ENCODE peak calls at places on chromosome 4, in five cellular contexts. One of them, this sample, is unnamed.
A peak's percentile ranks its signal among the peaks of the same experiment; 100 is the strongest.

GRCh38 chr4:95095352-95095974 is 337.7 kb downstream of the BMPR1B start:
- DNase-seq in K562: peak; percentile 3
- DNase-seq in HepG2: peak; percentile 5
- DNase-seq in WTC11: no peak
- DNase-seq in H1: no peak
- DNase-seq in this sample: no peak

GRCh38 chr4:150217804-150218203 is 139.6 kb downstream of the DCLK2 start:
- DNase-seq in K562: no peak
- DNase-seq in HepG2: no peak
- DNase-seq in H1: no peak
- DNase-seq in WTC11: no peak
- DNase-seq in this sample: no peak

GRCh38 chr4:110808371-110808878 is 185.5 kb upstream of the PITX2 start:
- DNase-seq in H1: no peak
- DNase-seq in WTC11: no peak
- DNase-seq in K562: no peak
- DNase-seq in HepG2: no peak
- DNase-seq in this sample: peak; percentile 3

GRCh38 chr4:128162434-128162833 is 101.3 kb downstream of the LARP1B start:
- DNase-seq in HepG2: no peak
- DNase-seq in H1: no peak
- DNase-seq in K562: no peak
- DNase-seq in WTC11: no peak
- DNase-seq in this sample: no peak

GRCh38 chr4:181538435-181538834 is 704.8 kb upstream of the TENM3 start:
- DNase-seq in H1: no peak
- DNase-seq in HepG2: no peak
- DNase-seq in WTC11: no peak
- DNase-seq in K562: no peak
- DNase-seq in this sample: no peak

GRCh38 chr4:184275766-184276165 is 58.1 kb upstream of the ENPP6 start:
- DNase-seq in H1: no peak
- DNase-seq in K562: no peak
- DNase-seq in WTC11: no peak
- DNase-seq in HepG2: no peak
- DNase-seq in this sample: no peak

GRCh38 chr4:147787204-147787603 is 55.3 kb downstream of the ARHGAP10 start:
- DNase-seq in K562: no peak
- DNase-seq in HepG2: no peak
- DNase-seq in H1: no peak
- DNase-seq in WTC11: no peak
- DNase-seq in this sample: no peak

GRCh38 chr4:152919826-152920225 is 16.3 kb upstream of the FHDC1 start:
- DNase-seq in K562: no peak
- DNase-seq in HepG2: no peak
- DNase-seq in WTC11: no peak
- DNase-seq in H1: no peak
- DNase-seq in this sample: no peak

GRCh38 chr4:59698041-59698440 is 1502.1 kb upstream of the ADGRL3 start:
- DNase-seq in HepG2: no peak
- DNase-seq in H1: no peak
- DNase-seq in WTC11: no peak
- DNase-seq in K562: no peak
- DNase-seq in this sample: no peak

GRCh38 chr4:60562353-60562752 is 637.8 kb upstream of the ADGRL3 start:
- DNase-seq in WTC11: no peak
- DNase-seq in HepG2: no peak
- DNase-seq in H1: no peak
- DNase-seq in K562: no peak
- DNase-seq in this sample: no peak

GRCh38 chr4:5045099-5045498 is 6.2 kb upstream of the STK32B start:
- DNase-seq in K562: peak; percentile 20
- DNase-seq in HepG2: no peak
- DNase-seq in WTC11: no peak
- DNase-seq in H1: no peak
- DNase-seq in this sample: no peak

DNA sequence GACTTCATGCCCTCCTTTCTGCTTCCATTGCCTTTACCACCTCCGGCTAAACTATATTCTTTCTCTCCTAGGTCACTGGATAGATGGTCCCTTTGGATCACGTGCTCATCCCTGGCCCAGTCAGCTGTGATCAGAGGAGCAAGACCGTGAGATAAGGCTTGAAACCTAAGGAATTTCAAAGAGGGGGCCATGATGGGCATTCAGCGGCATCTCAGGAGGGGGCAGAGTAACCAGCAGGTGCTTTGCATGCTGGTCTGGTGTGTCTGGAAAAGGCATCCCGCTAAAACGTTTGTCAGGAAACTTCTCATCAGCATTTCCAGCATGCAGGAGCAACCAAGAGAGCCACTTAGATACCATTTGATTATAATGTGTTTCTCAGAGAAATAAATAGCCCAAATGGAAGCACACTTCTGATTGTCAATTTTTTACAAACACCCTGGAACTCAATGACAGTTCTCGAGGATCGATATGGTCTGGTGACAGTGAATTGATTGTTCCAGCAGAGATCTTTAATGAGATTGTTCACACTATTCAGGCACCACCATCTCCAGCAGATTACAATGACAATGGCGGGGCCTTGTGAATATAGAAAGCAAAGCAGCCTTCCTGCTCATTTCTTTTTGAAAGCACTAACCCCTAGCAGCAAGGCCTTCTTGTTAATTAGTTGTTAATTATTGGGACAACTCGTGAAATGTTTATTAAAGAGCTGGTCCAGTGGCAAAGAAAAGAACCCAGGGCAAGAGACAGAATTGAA is 327.1 kb downstream of the PTTG2 start:
- DNase-seq in H1: no peak
- DNase-seq in HepG2: no peak
- DNase-seq in K562: no peak
- DNase-seq in WTC11: no peak
- DNase-seq in this sample: no peak
- TF ChIP-seq ATF2 in H1: no peak
- TF ChIP-seq ATF2 in HepG2: no peak
- TF ChIP-seq ATF2 in K562: no peak
- TF ChIP-seq ATF2 in WTC11: no peak
- TF ChIP-seq ATF2 in this sample: no peak

GRCh38 chr4:25914670-25915358 is 794 bp downstream of the SMIM20 start:
- DNase-seq in HepG2: no peak
- DNase-seq in WTC11: no peak
- DNase-seq in H1: no peak
- DNase-seq in K562: peak; percentile 37
- DNase-seq in this sample: no peak
- TF ChIP-seq ATF2 in HepG2: no peak
- TF ChIP-seq ATF2 in WTC11: no peak
- TF ChIP-seq ATF2 in H1: no peak
- TF ChIP-seq ATF2 in K562: no peak
- TF ChIP-seq ATF2 in this sample: peak; percentile 56

GRCh38 chr4:185966997-185967775 is 101.8 kb upstream of the TLR3 start:
- DNase-seq in HepG2: no peak
- DNase-seq in H1: no peak
- DNase-seq in WTC11: no peak
- DNase-seq in K562: no peak
- DNase-seq in this sample: no peak

GRCh38 chr4:185966549-185966948 is 102.4 kb upstream of the TLR3 start:
- DNase-seq in H1: no peak
- DNase-seq in HepG2: no peak
- DNase-seq in K562: no peak
- DNase-seq in WTC11: no peak
- DNase-seq in this sample: no peak

GRCh38 chr4:185965456-185966384 is 103.2 kb upstream of the TLR3 start:
- DNase-seq in H1: no peak
- DNase-seq in WTC11: no peak
- DNase-seq in HepG2: no peak
- DNase-seq in K562: peak; percentile 1
- DNase-seq in this sample: peak; percentile 3

DNA sequence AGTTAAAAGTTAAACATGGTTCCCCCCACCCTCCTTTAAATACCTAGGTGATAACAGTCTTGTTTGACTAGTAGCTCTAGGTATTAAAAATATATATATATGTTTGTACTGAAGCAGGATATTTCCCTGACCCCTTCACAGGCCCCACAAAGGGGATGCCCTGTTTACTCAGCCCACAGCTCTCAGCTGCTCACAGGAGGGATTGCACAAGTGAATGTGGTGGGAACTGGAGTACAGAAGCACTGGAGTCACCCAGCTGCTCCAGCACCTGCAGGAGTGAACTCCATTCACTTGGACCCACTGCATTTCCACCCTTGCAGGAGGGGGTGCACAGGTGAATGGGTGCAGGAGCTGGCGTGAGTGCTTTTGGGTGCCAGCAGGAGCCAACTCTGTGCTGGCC is 99.3 kb upstream of the TLR3 start:
- DNase-seq in HepG2: peak; percentile 20
- DNase-seq in WTC11: no peak
- DNase-seq in K562: no peak
- DNase-seq in H1: no peak
- DNase-seq in this sample: no peak
- TF ChIP-seq ATF2 in HepG2: no peak
- TF ChIP-seq ATF2 in WTC11: no peak
- TF ChIP-seq ATF2 in K562: no peak
- TF ChIP-seq ATF2 in H1: no peak
- TF ChIP-seq ATF2 in this sample: no peak

DNA sequence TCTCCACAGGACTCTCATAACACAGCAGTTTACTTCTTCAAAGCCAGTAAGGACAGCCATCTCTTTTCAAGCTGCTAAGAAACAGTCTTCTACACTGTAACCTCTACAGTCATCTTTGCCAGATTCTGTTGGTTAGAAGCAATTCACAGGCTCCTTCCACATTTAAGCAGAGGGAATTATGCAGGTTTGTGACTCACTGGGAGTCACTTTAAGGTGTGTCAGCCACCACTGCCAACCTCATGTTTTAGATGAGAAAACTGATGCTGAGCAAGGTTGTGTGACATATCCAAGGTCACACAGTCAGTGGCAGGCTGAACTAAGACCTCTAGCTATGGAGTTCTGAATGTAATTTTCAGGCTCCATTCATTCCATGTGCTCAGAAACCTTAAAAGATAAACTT is 143.5 kb downstream of the QDPR start:
- DNase-seq in K562: no peak
- DNase-seq in HepG2: no peak
- DNase-seq in WTC11: no peak
- DNase-seq in H1: no peak
- DNase-seq in this sample: no peak
- TF ChIP-seq ATF2 in K562: no peak
- TF ChIP-seq ATF2 in HepG2: no peak
- TF ChIP-seq ATF2 in WTC11: no peak
- TF ChIP-seq ATF2 in H1: no peak
- TF ChIP-seq ATF2 in this sample: no peak

DNA sequence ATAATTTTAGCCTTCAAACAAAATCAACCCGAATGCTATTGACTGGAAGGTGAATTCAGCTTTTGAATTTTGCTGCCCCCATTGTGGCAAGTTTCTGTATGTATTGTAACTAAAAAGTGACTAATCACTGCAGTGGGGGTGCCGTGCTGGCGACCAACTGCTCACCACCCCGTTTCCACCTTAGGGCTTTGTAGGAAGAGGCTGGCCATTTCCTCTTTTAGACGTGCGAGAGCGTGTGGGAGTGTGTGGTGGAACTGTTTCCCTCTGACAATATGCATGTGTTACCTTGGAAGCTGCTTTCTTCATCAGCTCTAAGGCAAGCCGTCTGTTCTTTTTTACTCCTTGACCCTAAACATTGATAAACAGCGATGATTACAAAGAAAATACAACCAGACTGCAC is 78.8 kb downstream of the SEL1L3 start:
- DNase-seq in H1: no peak
- DNase-seq in HepG2: no peak
- DNase-seq in WTC11: no peak
- DNase-seq in K562: no peak
- DNase-seq in this sample: no peak
- TF ChIP-seq ATF2 in H1: no peak
- TF ChIP-seq ATF2 in HepG2: no peak
- TF ChIP-seq ATF2 in WTC11: no peak
- TF ChIP-seq ATF2 in K562: no peak
- TF ChIP-seq ATF2 in this sample: no peak

GRCh38 chr4:57190651-57191481 is 80.7 kb upstream of the IGFBP7 start:
- DNase-seq in HepG2: peak; percentile 18
- DNase-seq in WTC11: peak; percentile 78
- DNase-seq in H1: peak; percentile 88
- DNase-seq in K562: peak; percentile 52
- DNase-seq in this sample: no peak
- TF ChIP-seq ATF2 in HepG2: no peak
- TF ChIP-seq ATF2 in WTC11: no peak
- TF ChIP-seq ATF2 in H1: no peak
- TF ChIP-seq ATF2 in K562: no peak
- TF ChIP-seq ATF2 in this sample: no peak